ENCODE peak calls at places on chromosomes 13 and 19, in ten cellular contexts. K is cardiac fibroblast; L is lung microvascular endothelial cell; A is NAMALWA; R is endothelial cell; H is ascending aorta; S is activated B cell treated with CpG ODN at 0.5 μM for 24 hours; W is C1 segment of cervical spinal cord; C is hepatic stellate cell; N is activated effector memory CD4-positive, alpha-beta T cell treated with Interleukin-2 at 50 U/mL for 16 hours. Q is an unnamed sample.

GRCh38 chr13:23292596-23292995 is 111.8 kb downstream of the SGCG start:
- DNase-seq in S (no peak), H (no peak), R (no peak), A (no peak), C (no peak), W (no peak), L (no peak), K (peak), N (no peak), Q (no peak)

GRCh38 chr13:110957181-110957884 is 42.5 kb upstream of the ANKRD10 start:
- DNase-seq in W (no peak), H (no peak), S (no peak), A (peak), N (no peak), L (no peak), K (peak), R (peak), C (no peak), Q (no peak)

GRCh38 chr13:49584771-49585182 is 581 bp downstream of the RCBTB1 start:
- DNase-seq in R (no peak), H (no peak), W (peak), S (no peak), L (peak), K (peak), A (peak), N (no peak), C (no peak), Q (peak)

GRCh38 chr13:71360041-71360440 is 507.0 kb downstream of the DACH1 start:
- DNase-seq in W (no peak), K (no peak), C (no peak), H (no peak), S (no peak), R (no peak), L (no peak), N (no peak), A (no peak), Q (no peak)

GRCh38 chr13:33644607-33645543 is 173.1 kb upstream of the RFC3 start:
- DNase-seq in N (no peak), H (no peak), R (no peak), W (no peak), A (no peak), C (no peak), K (peak), L (no peak), S (no peak), Q (no peak)

GRCh38 chr13:107835339-107836018 is 379.9 kb downstream of the LIG4 start:
- DNase-seq in A (no peak), W (no peak), C (peak), R (no peak), K (peak), L (no peak), H (no peak), N (no peak), S (no peak), Q (no peak)

GRCh38 chr19:16185925-16186234 is 670 bp downstream of the FAM32A start:
- DNase-seq in C (peak), R (no peak), W (no peak), K (no peak), H (peak), A (no peak), S (no peak), L (peak), N (no peak), Q (no peak)

GRCh38 chr19:28239270-28239669 is 973.7 kb downstream of the UQCRFS1 start:
- DNase-seq in N (no peak), C (peak), A (peak), S (no peak), R (peak), H (no peak), W (no peak), K (peak), L (peak), Q (peak)

GRCh38 chr13:113086991-113087922 is 18.3 kb upstream of the F7 start:
- DNase-seq in C (no peak), K (no peak), N (no peak), R (no peak), S (no peak), L (no peak), H (no peak), W (no peak), A (no peak), Q (no peak)

GRCh38 chr13:112248406-112248760 is 127.8 kb upstream of the SPACA7 start:
- DNase-seq in N (no peak), R (no peak), W (no peak), C (no peak), S (no peak), K (no peak), L (no peak), A (no peak), H (no peak), Q (no peak)

GRCh38 chr13:26678796-26679195 is 81.8 kb downstream of the GPR12 start:
- DNase-seq in A (no peak), W (no peak), R (no peak), L (no peak), C (no peak), H (no peak), K (no peak), S (no peak), N (no peak), Q (no peak)

GRCh38 chr19:51226068-51226467 is 1.2 kb downstream of the CD33 start:
- DNase-seq in S (no peak), A (no peak), C (no peak), W (no peak), H (no peak), L (no peak), R (no peak), N (no peak), K (no peak), Q (no peak)

GRCh38 chr19:49116544-49116943 is 2.4 kb downstream of the LIN7B start:
- DNase-seq in N (no peak), C (no peak), S (no peak), K (no peak), W (no peak), L (no peak), A (peak), R (no peak), H (peak), Q (no peak)

GRCh38 chr19:16936901-16937300 is 48.1 kb downstream of the F2RL3 start:
- DNase-seq in W (no peak), S (no peak), R (no peak), K (no peak), N (no peak), A (no peak), C (no peak), L (no peak), H (no peak), Q (no peak)